ENCODE peak calls at places on chromosomes 2 and 18, in nine cellular contexts. P is prostate gland; V is adrenal gland; F is neural progenitor cell; U is GM23338; A is tibial artery; S is CD8-positive, alpha-beta T cell; H is astrocyte; Z is upper lobe of right lung. I is an unnamed sample. For H3K4me1 and H3K27me3, the result is how much of the 10 kb centered on the place peaks cover.

GRCh38 chr2:194319222-194319992 is 1337.6 kb upstream of the SLC39A10 start:
- DNase-seq in U (peak), P (no peak), A (no peak), F (peak), S (no peak), H (no peak), Z (no peak), V (no peak), I (no peak)

GRCh38 chr2:166926657-166927056 is 38.4 kb downstream of the XIRP2 start:
- DNase-seq in P (no peak), Z (no peak), U (no peak), S (no peak), H (no peak), V (no peak), F (no peak), A (no peak), I (no peak)

GRCh38 chr2:22329097-22329716 is 1055.8 kb upstream of the KLHL29 start:
- DNase-seq in S (no peak), U (no peak), V (no peak), P (no peak), A (no peak), H (no peak), F (no peak), Z (no peak), I (no peak)

GRCh38 chr2:165864353-165864752 is 70.3 kb upstream of the GALNT3 start:
- DNase-seq in P (no peak), A (no peak), H (no peak), U (peak), V (no peak), S (no peak), Z (no peak), F (peak), I (no peak)

GRCh38 chr2:74886811-74887210 is 52.9 kb downstream of the HK2 start:
- DNase-seq in F (peak), H (no peak), S (no peak), A (no peak), U (no peak), P (no peak), V (no peak), Z (no peak), I (no peak)

GRCh38 chr2:179264238-179265081 is at the start of gene SESTD1:
- DNase-seq in A (peak), F (peak), V (peak), P (peak), Z (peak), U (peak), S (no peak), H (peak), I (no peak)

GRCh38 chr2:174613545-174613944 is 15.9 kb upstream of the WIPF1 start:
- DNase-seq in V (no peak), P (no peak), Z (no peak), U (no peak), S (no peak), H (no peak), A (no peak), F (no peak), I (no peak)

GRCh38 chr2:200944467-200945394 is 18.7 kb downstream of the ORC2 start:
- DNase-seq in U (no peak), Z (no peak), V (peak), S (no peak), H (peak), A (no peak), F (no peak), P (no peak), I (peak)

GRCh38 chr2:199335502-199335901 is 122.2 kb downstream of the SATB2 start:
- DNase-seq in Z (no peak), S (no peak), H (peak), A (no peak), P (no peak), F (no peak), V (no peak), U (no peak), I (no peak)

GRCh38 chr2:136135924-136136906 is 18.3 kb upstream of the CXCR4 start:
- DNase-seq in A (no peak), P (peak), F (no peak), Z (no peak), S (peak), V (peak), U (no peak), H (peak), I (no peak)

GRCh38 chr2:121297217-121297830 is 12.3 kb upstream of the TFCP2L1 start:
- DNase-seq in P (no peak), U (peak), A (no peak), H (peak), Z (no peak), S (no peak), V (peak), F (peak), I (peak)

GRCh38 chr18:1013951-1014350 is 109.3 kb downstream of the ADCYAP1 start:
- DNase-seq in S (no peak), A (no peak), Z (no peak), V (no peak), F (no peak), H (no peak), U (no peak), P (no peak), I (no peak)

GRCh38 chr2:112621792-112622527 is 23.8 kb upstream of the SLC20A1 start:
- DNase-seq in U (no peak), F (peak), A (no peak), Z (no peak), P (no peak), V (no peak), H (peak), S (no peak), I (no peak)

GRCh38 chr18:57649536-57650495 is 28.2 kb upstream of the NARS1 start:
- DNase-seq in H (peak), P (no peak), U (no peak), Z (no peak), S (no peak), F (no peak), A (no peak), V (peak), I (peak)

GRCh38 chr2:85681776-85682175 is 12.4 kb upstream of the GNLY start:
- DNase-seq in S (no peak), Z (no peak), U (no peak), P (no peak), F (no peak), H (no peak), A (no peak), V (no peak), I (no peak)

GRCh38 chr18:9055185-9055584 is 47.3 kb upstream of the NDUFV2 start:
- DNase-seq in P (no peak), V (no peak), S (no peak), F (no peak), A (no peak), Z (no peak), H (peak), U (no peak), I (peak)

GRCh38 chr18:72700961-72701710 is 157.0 kb upstream of the CBLN2 start:
- DNase-seq in H (peak), Z (no peak), A (no peak), U (peak), V (no peak), P (no peak), S (no peak), F (no peak), I (no peak)

GRCh38 chr2:29638641-29639040 is 282.7 kb downstream of the ALK start:
- DNase-seq in P (no peak), H (no peak), A (no peak), S (no peak), Z (no peak), U (no peak), V (no peak), F (no peak), I (no peak)

GRCh38 chr2:179612108-179612507 is 249.3 kb downstream of the ZNF385B start:
- DNase-seq in Z (no peak), S (no peak), U (no peak), H (peak), V (peak), P (no peak), F (no peak), A (no peak), I (no peak)

GRCh38 chr18:59029663-59030421 is 109.8 kb upstream of the SEC11C start:
- DNase-seq in F (peak), U (no peak), V (no peak), A (no peak), Z (no peak), S (no peak), P (no peak), H (no peak), I (no peak)

GRCh38 chr2:19101968-19102367 is 256.5 kb downstream of the OSR1 start:
- DNase-seq in H (no peak), U (no peak), S (no peak), F (no peak), A (no peak), Z (no peak), P (no peak), V (no peak), I (no peak)

GRCh38 chr2:230205034-230205433 is 14.8 kb downstream of the SP110 start:
- DNase-seq in V (no peak), Z (no peak), H (no peak), A (no peak), F (no peak), S (no peak), U (no peak), P (no peak), I (no peak)

GRCh38 chr2:31238906-31239841 is 5.2 kb downstream of the EHD3 start:
- DNase-seq in Z (no peak), U (no peak), P (no peak), H (no peak), A (no peak), V (no peak), F (no peak), S (no peak), I (no peak)

GRCh38 chr2:235669269-235669831 is 175.5 kb downstream of the AGAP1 start:
- DNase-seq in A (peak), F (peak), S (no peak), H (peak), P (peak), Z (peak), U (peak), V (peak), I (peak)

GRCh38 chr2:67412424-67412823 is 15.3 kb downstream of the ETAA1 start:
- DNase-seq in H (no peak), A (no peak), F (no peak), P (no peak), S (no peak), V (no peak), U (no peak), Z (no peak), I (no peak)

GRCh38 chr2:160909781-160910242 is 250.4 kb upstream of the TANK start:
- DNase-seq in A (no peak), F (no peak), S (no peak), H (peak), U (no peak), P (no peak), V (no peak), Z (no peak), I (no peak)

GRCh38 chr2:220053919-220054318 is 426.5 kb downstream of the SLC4A3 start:
- DNase-seq in U (peak), H (no peak), A (no peak), F (no peak), V (no peak), P (no peak), S (no peak), Z (no peak), I (no peak)

GRCh38 chr2:219626540-219626939 is 890 bp upstream of the SLC4A3 start:
- DNase-seq in U (no peak), P (no peak), S (no peak), F (no peak), V (no peak), H (no peak), A (no peak), Z (no peak), I (no peak)

GRCh38 chr2:15223887-15224286 is 337.2 kb downstream of the NBAS start:
- DNase-seq in A (no peak), U (no peak), Z (no peak), V (no peak), S (no peak), F (no peak), P (no peak), H (peak), I (peak)

GRCh38 chr2:57544626-57545025 is 502.0 kb upstream of the VRK2 start:
- DNase-seq in A (no peak), H (no peak), V (no peak), S (no peak), P (no peak), U (no peak), Z (no peak), F (no peak), I (no peak)

GRCh38 chr18:22703883-22704626 is 229.1 kb upstream of the RBBP8 start:
- DNase-seq in S (no peak), F (peak), H (peak), V (peak), Z (no peak), A (no peak), P (no peak), U (peak), I (peak)

DNA sequence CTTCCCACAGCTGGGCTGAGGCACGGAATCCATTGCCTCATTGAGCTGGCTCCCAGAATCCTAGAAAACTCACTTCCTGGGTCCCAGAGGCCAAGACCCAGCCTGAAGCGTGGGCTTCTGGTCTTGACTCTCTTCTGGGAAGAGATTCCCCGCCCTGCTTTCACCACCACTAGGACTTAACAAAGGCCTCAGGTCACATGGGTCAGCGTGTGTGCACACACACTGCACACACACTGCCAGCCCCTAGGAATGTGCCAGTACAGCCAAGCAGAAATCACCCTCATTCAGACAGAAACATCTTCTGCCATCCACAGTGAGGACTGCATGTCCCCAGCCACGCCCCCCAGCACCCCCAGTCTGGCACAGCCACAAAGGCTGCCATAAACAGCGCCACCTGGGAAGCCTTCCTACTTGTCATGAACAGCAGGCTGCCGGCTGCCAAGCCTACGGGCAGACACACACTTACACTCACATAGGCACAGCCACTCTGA is 165.7 kb downstream of the TNS1 start:
- DNase-seq in A (peak), P (peak), U (peak), S (no peak), H (peak), V (peak), Z (peak), F (peak), I (no peak)
- TF ChIP-seq CTCF in A (no peak), P (no peak), U (peak), S (no peak), H (no peak), V (no peak), Z (peak), F (peak), I (peak)

GRCh38 chr2:37645836-37646235 is 25.6 kb downstream of the CDC42EP3 start:
- DNase-seq in H (no peak), F (no peak), P (no peak), V (no peak), U (no peak), A (no peak), Z (no peak), S (no peak), I (no peak)
- H3K4me1 ChIP-seq in H (half or more), F (under half), P (under half), V (under half), U (under half), A (under half), Z (under half), S (half or more), I (under half)

GRCh38 chr2:26513261-26513660 is 35.3 kb upstream of the OTOF start:
- DNase-seq in P (no peak), H (no peak), V (no peak), U (no peak), A (no peak), S (no peak), Z (no peak), F (no peak), I (no peak)
- H3K27me3 ChIP-seq in P (under half), H (under half), V (under half), U (under half), A (under half), S (under half), Z (under half), F (under half), I (under half)

GRCh38 chr2:207166349-207167128 is 791 bp upstream of the KLF7 start:
- DNase-seq in H (peak), A (peak), U (peak), F (peak), S (peak), Z (peak), P (peak), V (peak), I (peak)
- TF ChIP-seq CTCF in H (no peak), A (peak), U (peak), F (peak), S (no peak), Z (peak), P (no peak), V (no peak), I (peak)

DNA sequence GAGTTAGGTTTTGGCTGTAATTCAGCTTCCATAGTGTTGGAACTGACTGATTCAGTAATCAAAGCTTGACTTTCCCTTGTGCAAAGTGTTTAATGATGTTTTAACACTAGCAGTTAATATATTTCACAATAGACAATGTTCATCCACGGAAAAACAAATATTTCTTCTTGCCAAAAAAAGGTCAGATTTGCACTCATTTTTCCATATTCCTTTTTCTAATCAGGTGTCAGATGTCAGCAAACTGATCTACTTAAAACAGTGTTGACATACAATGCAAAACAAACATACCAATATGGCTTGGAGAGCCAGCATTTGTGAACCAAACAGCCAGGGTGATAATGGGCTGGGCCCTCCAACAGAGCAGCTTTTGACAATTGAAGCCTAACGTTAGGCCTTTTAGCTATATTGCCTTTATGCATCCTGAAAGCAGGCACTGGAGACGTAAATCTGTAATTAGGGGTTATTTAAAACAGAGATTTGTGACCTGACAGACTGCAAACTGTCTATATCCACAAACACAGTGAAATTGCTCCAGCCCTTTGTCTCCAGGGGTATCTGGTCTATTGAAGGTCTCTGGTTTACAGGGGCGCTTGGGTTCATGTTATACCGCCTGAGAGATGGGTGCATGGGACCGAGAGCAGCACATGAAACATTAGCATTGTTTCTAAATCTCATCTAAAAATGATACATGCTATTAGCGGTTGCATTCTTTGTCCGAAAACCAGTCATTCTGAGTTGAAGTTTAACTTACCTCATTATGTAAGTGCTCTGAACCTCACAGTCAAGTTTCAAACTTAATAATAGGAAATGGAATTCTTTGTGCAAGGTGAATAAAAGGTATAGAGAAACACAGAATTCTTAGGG is 7.1 kb upstream of the CDCA7 start:
- DNase-seq in A (no peak), Z (no peak), U (no peak), H (no peak), S (no peak), F (peak), P (no peak), V (no peak), I (no peak)
- H3K4me1 ChIP-seq in A (under half), Z (under half), U (under half), H (under half), S (under half), F (under half), P (under half), V (under half), I (under half)

GRCh38 chr2:44936715-44937687 is 4.5 kb upstream of the SIX3 start:
- DNase-seq in A (no peak), S (no peak), F (peak), U (peak), Z (no peak), H (no peak), V (no peak), P (no peak), I (no peak)

GRCh38 chr2:44939074-44940052 is 2.1 kb upstream of the SIX3 start:
- DNase-seq in F (peak), H (no peak), Z (no peak), S (no peak), V (no peak), A (no peak), P (no peak), U (peak), I (no peak)

GRCh38 chr2:44940053-44940494 is 1.4 kb upstream of the SIX3 start:
- DNase-seq in V (no peak), P (no peak), F (peak), Z (no peak), S (no peak), A (no peak), U (no peak), H (no peak), I (no peak)

GRCh38 chr2:44937688-44938240 is 3.7 kb upstream of the SIX3 start:
- DNase-seq in S (no peak), F (peak), A (no peak), H (no peak), P (no peak), V (no peak), U (peak), Z (peak), I (no peak)

GRCh38 chr2:44938287-44939073 is 3.0 kb upstream of the SIX3 start:
- DNase-seq in U (peak), S (no peak), A (no peak), H (no peak), P (no peak), F (peak), Z (no peak), V (no peak), I (no peak)
- H3K27me3 ChIP-seq in U (half or more), S (under half), A (under half), H (half or more), P (half or more), F (half or more), Z (half or more), V (half or more), I (half or more)

DNA sequence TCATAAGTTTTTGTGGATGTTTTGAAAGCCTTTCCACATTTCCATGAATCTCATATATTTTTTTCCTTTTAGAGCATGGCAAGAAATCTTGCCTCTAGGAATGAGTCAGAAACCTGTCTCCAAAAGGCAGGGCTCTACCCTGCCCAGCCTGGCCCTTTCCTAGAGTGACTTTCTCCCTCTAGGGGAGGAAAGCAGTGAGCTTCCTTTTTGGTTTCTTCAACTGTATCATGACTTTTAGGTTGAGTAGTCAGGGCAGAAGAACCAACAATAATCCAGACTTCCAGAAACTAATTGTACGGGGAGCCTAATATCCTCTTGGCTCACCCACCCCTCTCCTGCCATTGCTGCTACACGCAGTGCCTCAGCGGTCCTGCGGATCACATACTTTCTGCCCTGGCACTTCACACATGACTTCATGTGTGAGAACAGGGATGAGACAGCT is 300.3 kb downstream of the AGPS start:
- DNase-seq in F (no peak), P (no peak), S (no peak), A (no peak), U (peak), H (no peak), V (no peak), Z (no peak), I (peak)
- TF ChIP-seq CTCF in F (no peak), P (no peak), S (no peak), A (no peak), U (peak), H (no peak), V (no peak), Z (no peak), I (peak)

GRCh38 chr18:29154758-29155725 is 978.1 kb upstream of the CDH2 start:
- DNase-seq in U (no peak), F (no peak), S (no peak), H (peak), V (no peak), P (peak), A (no peak), Z (no peak), I (peak)

GRCh38 chr18:29156531-29156930 is 979.6 kb upstream of the CDH2 start:
- DNase-seq in V (no peak), F (no peak), H (no peak), U (no peak), S (no peak), P (no peak), Z (no peak), A (no peak), I (peak)

GRCh38 chr18:29157057-29157780 is 980.3 kb upstream of the CDH2 start:
- DNase-seq in S (no peak), P (no peak), U (no peak), Z (no peak), F (no peak), V (no peak), A (no peak), H (peak), I (peak)

GRCh38 chr18:29160123-29160522 is 983.2 kb upstream of the CDH2 start:
- DNase-seq in U (peak), P (no peak), H (no peak), Z (no peak), F (no peak), S (no peak), A (no peak), V (no peak), I (no peak)

GRCh38 chr18:29157905-29158304 is 981.0 kb upstream of the CDH2 start:
- DNase-seq in S (no peak), P (no peak), H (no peak), F (no peak), V (no peak), Z (no peak), A (no peak), U (no peak), I (no peak)
- H3K4me1 ChIP-seq in S (under half), P (under half), H (under half), F (under half), V (under half), Z (under half), A (under half), U (under half), I (under half)

GRCh38 chr18:36295880-36296301 is 1.6 kb upstream of the FHOD3 start:
- DNase-seq in F (no peak), U (peak), P (no peak), H (no peak), V (no peak), S (no peak), Z (no peak), A (no peak), I (no peak)
- H3K27me3 ChIP-seq in F (under half), U (half or more), P (under half), H (under half), V (under half), S (under half), Z (under half), A (under half), I (under half)

GRCh38 chr2:44962176-44962695 is 20.7 kb downstream of the SIX3 start:
- DNase-seq in P (no peak), A (no peak), H (no peak), Z (no peak), S (no peak), U (no peak), F (no peak), V (no peak), I (no peak)
- TF ChIP-seq CTCF in P (no peak), A (no peak), H (no peak), Z (no peak), S (no peak), U (no peak), F (no peak), V (no peak), I (no peak)